ENCODE peak calls at places on chromosomes 12 and 14, in five cellular contexts. G is body of pancreas, R is GM23248, D is right cardiac atrium, O is SK-N-SH. Y is an unnamed sample.

GRCh38 chr12:121802843-121803698 is 738 bp upstream of the SETD1B start:
- DNase-seq in G (peak; percentile 92), R (peak; percentile 93), D (peak; percentile 96), O (peak; percentile 88), Y (peak; percentile 92)

GRCh38 chr12:69024413-69024812 is 91.4 kb upstream of the CPM start:
- DNase-seq in G (peak; percentile 86), R (peak; percentile 96), D (no peak), O (no peak), Y (no peak)

GRCh38 chr12:89179983-89180382 is 172.3 kb downstream of the DUSP6 start:
- DNase-seq in G (peak; percentile 69), R (peak; percentile 86), D (no peak), O (peak; percentile 4), Y (no peak)

GRCh38 chr14:87966816-87967215 is 26.2 kb downstream of the GALC start:
- DNase-seq in G (no peak), R (peak; percentile 30), D (no peak), O (no peak), Y (no peak)

GRCh38 chr12:132124766-132125425 is 19.2 kb downstream of the DDX51 start:
- DNase-seq in G (no peak), R (no peak), D (peak; percentile 58), O (no peak), Y (no peak)

GRCh38 chr12:53746592-53747491 is 4.9 kb downstream of the CISTR start:
- DNase-seq in G (peak; percentile 94), R (peak; percentile 95), D (peak; percentile 97), O (peak; percentile 92), Y (peak; percentile 86)

GRCh38 chr12:65631621-65632111 is 192.6 kb upstream of the HMGA2 start:
- DNase-seq in G (peak; percentile 4), R (peak; percentile 99), D (no peak), O (no peak), Y (peak; percentile 97)

GRCh38 chr12:40569626-40570179 is 122.5 kb upstream of the CNTN1 start:
- DNase-seq in G (no peak), R (peak; percentile 45), D (no peak), O (no peak), Y (no peak)

GRCh38 chr14:35229495-35230089 is 62.6 kb upstream of the PSMA6 start:
- DNase-seq in G (no peak), R (no peak), D (no peak), O (peak; percentile 46), Y (no peak)

GRCh38 chr12:3896851-3897351 is 23.7 kb upstream of the PARP11 start:
- DNase-seq in G (peak; percentile 49), R (peak; percentile 22), D (no peak), O (no peak), Y (no peak)

GRCh38 chr14:78228702-78229327 is 58.6 kb downstream of the NRXN3 start:
- DNase-seq in G (no peak), R (no peak), D (no peak), O (no peak), Y (no peak)

GRCh38 chr12:106696861-106697417 is 77.5 kb upstream of the RIC8B start:
- DNase-seq in G (no peak), R (no peak), D (no peak), O (peak; percentile 42), Y (no peak)

GRCh38 chr12:103269962-103270361 is 225.8 kb downstream of the C12orf42 start:
- DNase-seq in G (no peak), R (no peak), D (no peak), O (no peak), Y (no peak)

GRCh38 chr14:44960146-44960545 is 1.6 kb downstream of the KLHL28 start:
- DNase-seq in G (no peak), R (peak; percentile 56), D (no peak), O (no peak), Y (no peak)

GRCh38 chr14:56339855-56340701 is 221.9 kb downstream of the PELI2 start:
- DNase-seq in G (peak; percentile 72), R (peak; percentile 98), D (peak; percentile 88), O (peak; percentile 39), Y (peak; percentile 94)

GRCh38 chr12:118103231-118103600 is 595 bp downstream of the VSIG10 start:
- DNase-seq in G (peak; percentile 7), R (peak; percentile 49), D (peak; percentile 67), O (no peak), Y (no peak)

GRCh38 chr14:78697341-78697740 is 527.2 kb downstream of the NRXN3 start:
- DNase-seq in G (no peak), R (peak; percentile 62), D (no peak), O (peak; percentile 17), Y (no peak)

GRCh38 chr14:55705651-55706340 is 125.8 kb downstream of the KTN1 start:
- DNase-seq in G (peak; percentile 62), R (no peak), D (no peak), O (no peak), Y (no peak)

GRCh38 chr14:64232095-64232830 is 61.9 kb downstream of the ESR2 start:
- DNase-seq in G (no peak), R (peak; percentile 75), D (no peak), O (no peak), Y (peak; percentile 67)

GRCh38 chr12:78863482-78864427 is 819 bp upstream of the SYT1 start:
- DNase-seq in G (peak; percentile 12), R (peak; percentile 73), D (peak; percentile 60), O (peak; percentile 75), Y (no peak)

GRCh38 chr14:33297565-33297964 is 358.9 kb downstream of the NPAS3 start:
- DNase-seq in G (no peak), R (no peak), D (no peak), O (no peak), Y (no peak)

GRCh38 chr14:35161231-35161630 is 38.9 kb downstream of the PRORP start:
- DNase-seq in G (no peak), R (no peak), D (no peak), O (no peak), Y (no peak)

GRCh38 chr14:99194736-99195135 is 77.3 kb downstream of the BCL11B start:
- DNase-seq in G (no peak), R (no peak), D (no peak), O (no peak), Y (no peak)

GRCh38 chr14:51041117-51041531 is 53.8 kb downstream of the TRIM9 start:
- DNase-seq in G (no peak), R (no peak), D (no peak), O (no peak), Y (no peak)

GRCh38 chr12:76020731-76021672 is 10.6 kb downstream of the PHLDA1 start:
- DNase-seq in G (peak; percentile 39), R (peak; percentile 97), D (no peak), O (no peak), Y (peak; percentile 93)

GRCh38 chr12:34390846-34391700 is 368.8 kb downstream of the ALG10 start:
- DNase-seq in G (no peak), R (no peak), D (peak; percentile 35), O (no peak), Y (no peak)

GRCh38 chr14:100340454-100340813 is 17.3 kb downstream of the SLC25A47 start:
- DNase-seq in G (no peak), R (no peak), D (peak; percentile 12), O (no peak), Y (no peak)

GRCh38 chr12:89393551-89394121 is 41.3 kb upstream of the DUSP6 start:
- DNase-seq in G (no peak), R (no peak), D (no peak), O (no peak), Y (no peak)

GRCh38 chr12:120498870-120499515 is 3.1 kb downstream of the DYNLL1 start:
- DNase-seq in G (no peak), R (no peak), D (no peak), O (no peak), Y (no peak)

DNA sequence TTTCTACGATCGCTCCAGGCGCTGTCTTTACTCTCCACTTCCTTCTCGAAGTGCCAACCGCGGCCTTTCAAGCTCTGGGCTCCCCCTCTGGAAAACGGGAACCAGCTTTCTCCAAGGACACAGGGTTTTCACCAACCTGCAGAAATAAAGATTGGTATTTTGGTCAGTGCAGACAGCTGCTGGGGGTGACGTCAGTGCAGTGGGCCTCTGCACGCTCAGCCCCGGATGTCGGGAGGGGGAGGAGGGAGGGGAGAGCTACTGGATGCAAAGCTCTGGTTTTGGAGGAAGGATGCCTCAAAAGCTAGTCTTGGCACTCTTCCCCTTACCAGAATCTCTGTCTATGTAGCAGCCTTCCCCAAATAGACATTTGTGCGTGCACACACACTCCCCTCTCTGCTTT is 19.9 kb downstream of the HRK start:
- DNase-seq in G (peak; percentile 33), R (peak; percentile 78), D (peak; percentile 72), O (peak; percentile 84), Y (peak; percentile 75)
- H3K4me3 ChIP-seq in G (no peak overlapping the region), R (no peak overlapping the region), D (no peak overlapping the region), O (no peak overlapping the region), Y (no peak overlapping the region)

GRCh38 chr14:106235356-106236159 is 709.2 kb downstream of the TMEM121 start:
- DNase-seq in G (no peak), R (no peak), D (no peak), O (no peak), Y (no peak)
- H3K9me3 ChIP-seq in G (no peaks in the 10 kb centered on the region), R (no peaks in the 10 kb centered on the region), D (no peaks in the 10 kb centered on the region), O (no peaks in the 10 kb centered on the region), Y (peaks cover 26% of the 10 kb centered on the region)

GRCh38 chr12:108559748-108560147 is 1.2 kb downstream of the SART3 start:
- DNase-seq in G (no peak), R (peak; percentile 23), D (no peak), O (no peak), Y (no peak)

GRCh38 chr12:108560752-108561719 is at the start of gene SART3:
- DNase-seq in G (peak; percentile 88), R (peak; percentile 96), D (peak; percentile 93), O (peak; percentile 82), Y (no peak)

GRCh38 chr12:108561852-108562347 is 496 bp upstream of the ISCU start:
- DNase-seq in G (no peak), R (no peak), D (no peak), O (no peak), Y (no peak)

GRCh38 chr12:108562348-108563134 is at the start of gene ISCU:
- DNase-seq in G (peak; percentile 96), R (peak; percentile 98), D (peak; percentile 99), O (peak; percentile 97), Y (peak; percentile 94)

DNA sequence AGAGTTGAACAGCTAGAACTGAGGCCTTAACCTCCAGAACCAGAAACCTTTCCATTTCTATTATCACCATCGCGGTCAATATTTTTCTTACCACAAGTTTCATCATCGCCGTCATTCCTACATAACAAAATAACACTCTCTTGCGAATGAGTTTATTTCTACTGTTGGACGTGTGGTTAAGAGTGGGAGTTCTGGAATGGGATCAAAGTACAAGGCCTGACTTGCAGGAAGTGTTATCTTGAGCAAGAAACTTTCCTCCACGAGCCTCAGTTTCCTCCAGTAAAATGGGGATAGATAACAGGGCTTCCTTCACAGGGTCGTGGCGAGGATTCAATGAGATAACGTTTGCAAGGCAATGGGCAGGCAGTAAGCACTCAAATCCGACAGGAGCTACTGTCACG is 652 bp downstream of the SART3 start:
- DNase-seq in G (no peak), R (peak; percentile 75), D (no peak), O (no peak), Y (no peak)
- H3K4me3 ChIP-seq in G (peak overlapping the region; percentile 95), R (peak overlapping the region; percentile 98), D (peak overlapping the region; percentile 65), O (peak overlapping the region; percentile 97), Y (peak overlapping the region; percentile 100)

DNA sequence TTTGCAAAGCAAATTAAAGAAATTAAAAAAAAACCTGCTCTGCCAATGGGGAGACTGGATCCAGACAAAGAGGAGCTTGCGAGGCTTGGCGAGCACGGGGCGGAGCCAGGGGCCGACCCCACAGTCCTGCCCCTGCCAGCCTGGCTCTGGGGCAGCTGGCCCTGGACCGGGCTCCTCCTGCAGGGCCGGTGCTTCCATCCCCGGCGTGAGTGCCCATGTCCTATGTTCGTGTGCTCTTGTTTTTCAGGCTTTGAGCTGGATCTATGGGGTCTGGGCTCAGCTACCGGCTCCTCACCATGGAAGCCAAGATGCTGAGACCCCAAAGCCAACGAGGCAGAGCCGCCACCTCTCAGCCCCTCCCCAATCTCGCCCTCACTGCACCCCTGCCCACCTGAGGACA is 176.8 kb downstream of the KIF26A start:
- DNase-seq in G (no peak), R (no peak), D (peak; percentile 23), O (no peak), Y (no peak)
- H3K9me3 ChIP-seq in G (no peaks in the 10 kb centered on the region), R (no peaks in the 10 kb centered on the region), D (no peaks in the 10 kb centered on the region), O (no peaks in the 10 kb centered on the region), Y (peaks cover 76% of the 10 kb centered on the region)